ENCODE peak calls at places on chromosomes 2 and 18, in four cellular contexts. One of them, this sample, is unnamed.

GRCh38 chr2:195458936-195459335 is 198.1 kb upstream of the SLC39A10 start:
- DNase-seq in stomach: no peak
- DNase-seq in brain microvascular endothelial cell: no peak
- DNase-seq in body of pancreas: no peak
- DNase-seq in this sample: no peak

GRCh38 chr2:70936165-70936978 is 672 bp downstream of the ATP6V1B1 start:
- DNase-seq in stomach: no peak
- DNase-seq in brain microvascular endothelial cell: no peak
- DNase-seq in body of pancreas: no peak
- DNase-seq in this sample: no peak

GRCh38 chr2:150120271-150120950 is 367.1 kb downstream of the RND3 start:
- DNase-seq in stomach: no peak
- DNase-seq in brain microvascular endothelial cell: no peak
- DNase-seq in body of pancreas: no peak
- DNase-seq in this sample: no peak

GRCh38 chr2:119148082-119148715 is 10.4 kb downstream of the C1QL2 start:
- DNase-seq in stomach: no peak
- DNase-seq in brain microvascular endothelial cell: no peak
- DNase-seq in body of pancreas: no peak
- DNase-seq in this sample: no peak

GRCh38 chr2:5696351-5696740 is 4.2 kb downstream of the SOX11 start:
- DNase-seq in stomach: no peak
- DNase-seq in brain microvascular endothelial cell: peak; percentile 9
- DNase-seq in body of pancreas: no peak
- DNase-seq in this sample: no peak

GRCh38 chr18:74832999-74833398 is 235.3 kb downstream of the ZNF407 start:
- DNase-seq in stomach: no peak
- DNase-seq in brain microvascular endothelial cell: no peak
- DNase-seq in body of pancreas: no peak
- DNase-seq in this sample: no peak

GRCh38 chr18:11981633-11982366 is 493 bp downstream of the IMPA2 start:
- DNase-seq in stomach: peak; percentile 55
- DNase-seq in brain microvascular endothelial cell: no peak
- DNase-seq in body of pancreas: peak; percentile 52
- DNase-seq in this sample: peak; percentile 65

GRCh38 chr2:144011553-144011952 is 508.4 kb downstream of the ZEB2 start:
- DNase-seq in stomach: no peak
- DNase-seq in brain microvascular endothelial cell: no peak
- DNase-seq in body of pancreas: no peak
- DNase-seq in this sample: no peak

GRCh38 chr2:238080518-238080917 is 19.6 kb upstream of the ESPNL start:
- DNase-seq in stomach: peak; percentile 19
- DNase-seq in brain microvascular endothelial cell: no peak
- DNase-seq in body of pancreas: no peak
- DNase-seq in this sample: no peak

GRCh38 chr2:225038076-225038571 is 4.1 kb downstream of the DOCK10 start:
- DNase-seq in stomach: no peak
- DNase-seq in brain microvascular endothelial cell: no peak
- DNase-seq in body of pancreas: no peak
- DNase-seq in this sample: no peak

GRCh38 chr2:65913914-65914786 is 481.8 kb upstream of the SPRED2 start:
- DNase-seq in stomach: no peak
- DNase-seq in brain microvascular endothelial cell: no peak
- DNase-seq in body of pancreas: no peak
- DNase-seq in this sample: no peak

GRCh38 chr2:174059178-174059874 is 94.2 kb upstream of the SP3 start:
- DNase-seq in stomach: no peak
- DNase-seq in brain microvascular endothelial cell: peak; percentile 70
- DNase-seq in body of pancreas: no peak
- DNase-seq in this sample: peak; percentile 79

GRCh38 chr2:59196511-59196910 is 955.4 kb upstream of the FANCL start:
- DNase-seq in stomach: no peak
- DNase-seq in brain microvascular endothelial cell: no peak
- DNase-seq in body of pancreas: no peak
- DNase-seq in this sample: no peak

GRCh38 chr2:11676640-11677039 is 6.6 kb upstream of the NTSR2 start:
- DNase-seq in stomach: no peak
- DNase-seq in brain microvascular endothelial cell: no peak
- DNase-seq in body of pancreas: no peak
- DNase-seq in this sample: no peak

GRCh38 chr18:49613141-49613641 is 51.3 kb downstream of the LIPG start:
- DNase-seq in stomach: no peak
- DNase-seq in brain microvascular endothelial cell: no peak
- DNase-seq in body of pancreas: peak; percentile 48
- DNase-seq in this sample: no peak

GRCh38 chr2:23803275-23803964 is 123.5 kb downstream of the ATAD2B start:
- DNase-seq in stomach: no peak
- DNase-seq in brain microvascular endothelial cell: peak; percentile 13
- DNase-seq in body of pancreas: no peak
- DNase-seq in this sample: no peak

GRCh38 chr2:96091711-96092579 is 24.4 kb downstream of the ADRA2B start:
- DNase-seq in stomach: peak; percentile 24
- DNase-seq in brain microvascular endothelial cell: no peak
- DNase-seq in body of pancreas: peak; percentile 63
- DNase-seq in this sample: no peak

GRCh38 chr2:203909946-203910476 is 26.6 kb upstream of the ICOS start:
- DNase-seq in stomach: no peak
- DNase-seq in brain microvascular endothelial cell: no peak
- DNase-seq in body of pancreas: no peak
- DNase-seq in this sample: no peak

GRCh38 chr2:111042772-111043771 is 77.6 kb upstream of the BCL2L11 start:
- DNase-seq in stomach: no peak
- DNase-seq in brain microvascular endothelial cell: no peak
- DNase-seq in body of pancreas: no peak
- DNase-seq in this sample: no peak

DNA sequence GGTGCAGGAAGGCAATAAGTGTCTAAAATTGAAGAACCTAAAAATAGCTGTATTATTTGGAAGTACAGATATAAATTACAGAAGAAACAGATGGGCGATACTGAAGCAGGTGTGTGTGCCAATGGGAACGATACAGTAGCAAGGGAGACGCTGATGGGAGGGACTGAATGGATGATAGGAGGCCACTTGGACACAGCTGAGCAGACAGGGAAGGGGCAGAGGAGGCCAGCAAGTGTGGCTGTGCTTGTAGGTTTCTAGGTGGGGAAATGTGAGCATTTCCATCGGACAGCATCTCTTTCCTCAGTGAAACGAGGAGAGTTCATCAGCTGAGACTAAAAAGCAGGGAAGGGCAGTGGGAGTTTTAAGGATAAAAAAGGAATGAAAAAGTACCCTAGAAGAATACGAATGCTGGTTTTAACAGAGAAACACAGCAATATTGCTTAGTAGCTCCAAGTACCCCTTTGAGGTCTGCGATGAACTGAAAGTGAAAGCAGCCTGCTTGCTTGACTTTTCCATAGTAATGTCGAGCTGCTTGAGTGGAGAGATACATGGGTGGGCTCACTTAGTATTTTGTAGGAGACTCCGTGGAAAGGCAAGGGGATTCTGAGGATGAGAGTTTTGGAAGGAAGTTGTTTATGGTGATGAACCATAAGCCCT is 91.7 kb upstream of the EPC2 start:
- DNase-seq in stomach: no peak
- DNase-seq in brain microvascular endothelial cell: no peak
- DNase-seq in body of pancreas: no peak
- DNase-seq in this sample: peak; percentile 34
- H3K4me3 ChIP-seq in stomach: peak overlapping the region; percentile 43
- H3K4me3 ChIP-seq in brain microvascular endothelial cell: no peak overlapping the region
- H3K4me3 ChIP-seq in body of pancreas: no peak overlapping the region
- H3K4me3 ChIP-seq in this sample: peak overlapping the region; percentile 40

GRCh38 chr2:106158871-106159270 is 35.2 kb downstream of the UXS1 start:
- DNase-seq in stomach: no peak
- DNase-seq in brain microvascular endothelial cell: no peak
- DNase-seq in body of pancreas: no peak
- DNase-seq in this sample: no peak

GRCh38 chr2:106159867-106160785 is 34.0 kb downstream of the UXS1 start:
- DNase-seq in stomach: no peak
- DNase-seq in brain microvascular endothelial cell: no peak
- DNase-seq in body of pancreas: no peak
- DNase-seq in this sample: no peak

GRCh38 chr2:106157416-106157815 is 36.7 kb downstream of the UXS1 start:
- DNase-seq in stomach: no peak
- DNase-seq in brain microvascular endothelial cell: no peak
- DNase-seq in body of pancreas: no peak
- DNase-seq in this sample: no peak

GRCh38 chr2:106156305-106157288 is 37.5 kb downstream of the UXS1 start:
- DNase-seq in stomach: no peak
- DNase-seq in brain microvascular endothelial cell: no peak
- DNase-seq in body of pancreas: no peak
- DNase-seq in this sample: no peak

GRCh38 chr2:106158131-106158530 is 36.0 kb downstream of the UXS1 start:
- DNase-seq in stomach: no peak
- DNase-seq in brain microvascular endothelial cell: no peak
- DNase-seq in body of pancreas: no peak
- DNase-seq in this sample: no peak
- H3K4me3 ChIP-seq in stomach: no peak overlapping the region
- H3K4me3 ChIP-seq in brain microvascular endothelial cell: no peak overlapping the region
- H3K4me3 ChIP-seq in body of pancreas: no peak overlapping the region
- H3K4me3 ChIP-seq in this sample: no peak overlapping the region

GRCh38 chr18:62749389-62749788 is 34.0 kb downstream of the PHLPP1 start:
- DNase-seq in stomach: no peak
- DNase-seq in brain microvascular endothelial cell: no peak
- DNase-seq in body of pancreas: no peak
- DNase-seq in this sample: no peak

GRCh38 chr18:62754026-62754425 is 38.7 kb downstream of the PHLPP1 start:
- DNase-seq in stomach: no peak
- DNase-seq in brain microvascular endothelial cell: no peak
- DNase-seq in body of pancreas: no peak
- DNase-seq in this sample: no peak

GRCh38 chr18:62755454-62755853 is 40.1 kb downstream of the PHLPP1 start:
- DNase-seq in stomach: no peak
- DNase-seq in brain microvascular endothelial cell: no peak
- DNase-seq in body of pancreas: no peak
- DNase-seq in this sample: no peak

GRCh38 chr18:62751341-62751821 is 36.0 kb downstream of the PHLPP1 start:
- DNase-seq in stomach: no peak
- DNase-seq in brain microvascular endothelial cell: peak; percentile 42
- DNase-seq in body of pancreas: peak; percentile 52
- DNase-seq in this sample: no peak

GRCh38 chr18:62751977-62752376 is 36.6 kb downstream of the PHLPP1 start:
- DNase-seq in stomach: no peak
- DNase-seq in brain microvascular endothelial cell: no peak
- DNase-seq in body of pancreas: no peak
- DNase-seq in this sample: peak; percentile 11
- H3K4me3 ChIP-seq in stomach: no peak overlapping the region
- H3K4me3 ChIP-seq in brain microvascular endothelial cell: no peak overlapping the region
- H3K4me3 ChIP-seq in body of pancreas: no peak overlapping the region
- H3K4me3 ChIP-seq in this sample: no peak overlapping the region

DNA sequence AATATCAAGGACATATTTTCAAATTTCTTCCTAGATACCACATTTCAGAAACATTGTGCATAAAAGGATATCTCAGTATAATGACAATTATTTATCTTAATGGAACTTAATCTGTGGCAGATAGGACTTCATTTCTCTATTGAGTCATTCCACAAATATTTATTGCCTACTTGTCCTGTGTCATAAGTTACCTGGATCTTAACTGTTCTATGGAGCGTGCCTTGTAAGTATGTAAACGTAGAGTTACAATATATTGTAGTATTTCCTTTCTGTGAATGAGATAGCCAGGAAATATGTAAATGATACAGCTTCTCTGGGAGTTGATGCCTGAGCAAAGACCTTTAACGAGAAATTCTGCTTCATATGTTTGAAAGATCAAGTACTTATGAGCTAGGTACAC is 2.5 kb downstream of the AGFG1 start:
- DNase-seq in stomach: no peak
- DNase-seq in brain microvascular endothelial cell: no peak
- DNase-seq in body of pancreas: no peak
- DNase-seq in this sample: no peak
- H3K4me3 ChIP-seq in stomach: peak overlapping the region; percentile 98
- H3K4me3 ChIP-seq in brain microvascular endothelial cell: no peak overlapping the region
- H3K4me3 ChIP-seq in body of pancreas: no peak overlapping the region
- H3K4me3 ChIP-seq in this sample: no peak overlapping the region

GRCh38 chr2:53569957-53570727 is 197.5 kb upstream of the CHAC2 start:
- DNase-seq in stomach: no peak
- DNase-seq in brain microvascular endothelial cell: no peak
- DNase-seq in body of pancreas: peak; percentile 66
- DNase-seq in this sample: no peak

GRCh38 chr2:53576361-53576620 is 191.3 kb upstream of the CHAC2 start:
- DNase-seq in stomach: no peak
- DNase-seq in brain microvascular endothelial cell: no peak
- DNase-seq in body of pancreas: no peak
- DNase-seq in this sample: no peak

GRCh38 chr2:53572696-53573095 is 194.9 kb upstream of the CHAC2 start:
- DNase-seq in stomach: no peak
- DNase-seq in brain microvascular endothelial cell: no peak
- DNase-seq in body of pancreas: no peak
- DNase-seq in this sample: no peak

DNA sequence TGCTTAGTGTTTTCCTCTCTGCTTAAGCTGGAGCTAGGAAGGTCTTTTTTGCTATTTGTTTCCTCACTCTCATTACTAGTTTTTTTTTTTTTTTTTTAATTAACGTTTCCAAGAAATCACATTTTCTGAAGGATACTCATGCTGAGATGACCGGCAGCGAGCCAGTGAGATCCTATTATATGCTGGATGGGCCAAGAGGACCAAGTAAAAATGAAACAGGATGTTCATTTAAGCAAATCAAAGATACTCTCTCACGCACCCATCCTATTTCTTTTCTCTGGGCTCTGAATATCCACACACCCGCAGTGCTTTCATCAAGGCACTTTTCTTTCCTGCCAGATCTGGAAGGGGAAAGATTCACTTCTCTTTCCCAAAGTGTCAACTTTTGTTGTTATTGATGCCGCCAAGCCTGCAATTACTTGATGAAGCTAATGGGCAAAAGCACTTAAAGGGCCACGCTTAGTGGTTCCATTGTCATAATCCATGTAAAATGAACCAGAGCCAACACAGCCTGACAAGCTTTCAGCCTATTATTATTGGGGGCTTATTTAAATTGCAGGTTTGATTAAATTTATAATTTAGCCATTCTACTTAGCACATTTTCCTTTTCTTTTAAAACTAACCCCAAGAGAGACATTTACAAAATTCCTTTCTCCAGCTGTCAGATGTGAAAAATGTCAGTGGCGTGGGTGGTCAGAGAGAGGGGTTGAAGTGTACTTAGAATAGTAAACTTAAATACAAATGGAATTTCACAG is 191.8 kb upstream of the CHAC2 start:
- DNase-seq in stomach: no peak
- DNase-seq in brain microvascular endothelial cell: peak; percentile 16
- DNase-seq in body of pancreas: no peak
- DNase-seq in this sample: peak; percentile 80
- H3K4me3 ChIP-seq in stomach: no peak overlapping the region
- H3K4me3 ChIP-seq in brain microvascular endothelial cell: no peak overlapping the region
- H3K4me3 ChIP-seq in body of pancreas: no peak overlapping the region
- H3K4me3 ChIP-seq in this sample: peak overlapping the region; percentile 11

DNA sequence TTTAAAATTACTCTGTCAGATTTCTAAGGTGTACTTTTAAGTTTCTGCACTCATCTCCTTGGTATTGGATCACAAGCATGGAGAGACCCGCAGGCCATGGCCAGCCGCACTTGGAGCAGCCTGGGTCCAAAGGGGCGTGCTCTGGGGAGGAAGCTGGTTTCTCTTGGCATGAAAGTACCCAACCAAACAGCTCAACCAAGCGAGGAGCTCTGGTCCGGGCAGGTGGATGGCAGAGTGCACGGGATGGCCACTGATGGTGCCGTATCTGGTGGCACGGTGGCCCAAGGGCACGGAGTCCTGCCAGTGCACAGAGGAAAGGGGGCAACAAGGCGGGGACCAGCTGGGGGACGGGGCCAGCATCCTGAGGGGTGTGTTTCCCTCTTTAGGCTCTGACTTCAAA is 32.2 kb upstream of the MCFD2 start:
- DNase-seq in stomach: no peak
- DNase-seq in brain microvascular endothelial cell: no peak
- DNase-seq in body of pancreas: no peak
- DNase-seq in this sample: no peak
- H3K4me3 ChIP-seq in stomach: no peak overlapping the region
- H3K4me3 ChIP-seq in brain microvascular endothelial cell: no peak overlapping the region
- H3K4me3 ChIP-seq in body of pancreas: no peak overlapping the region
- H3K4me3 ChIP-seq in this sample: no peak overlapping the region

This sample was measured in SJSA1.